ENCODE peak calls at places on chromosome 12, in ten cellular contexts. F is colonic mucosa, D is pancreas, I is fibroblast of lung, Y is tibial nerve, H is cardiac muscle cell, L is Caco-2, J is MM.1S, M is endodermal cell, V is lung. E is an unnamed sample.

GRCh38 chr12:91127751-91128150 is 16.5 kb upstream of the LUM start:
- DNase-seq in L (no peak), F (peak; percentile 40), D (no peak), I (peak; percentile 67), M (no peak), H (peak; percentile 42), Y (no peak), V (no peak), J (no peak), E (no peak)

GRCh38 chr12:76883826-76884225 is 5.0 kb upstream of the CSRP2 start:
- DNase-seq in M (peak; percentile 36), L (no peak), F (no peak), H (peak; percentile 96), I (peak; percentile 77), D (no peak), Y (peak; percentile 15), V (no peak), J (no peak), E (peak; percentile 26)

GRCh38 chr12:45244561-45245348 is 28.9 kb downstream of the ANO6 start:
- DNase-seq in M (no peak), I (no peak), Y (no peak), V (no peak), L (no peak), D (no peak), J (peak; percentile 87), H (peak; percentile 77), F (no peak), E (no peak)

GRCh38 chr12:8157484-8158198 is 826 bp downstream of the ZNF705A start:
- DNase-seq in D (no peak), V (no peak), Y (no peak), F (no peak), H (no peak), J (no peak), M (no peak), I (peak; percentile 4), L (no peak), E (no peak)

GRCh38 chr12:48350249-48351021 is at the start of gene ZNF641:
- DNase-seq in H (peak; percentile 89), F (peak; percentile 84), L (peak; percentile 87), M (peak; percentile 94), I (peak; percentile 74), Y (peak; percentile 58), D (peak; percentile 91), V (peak; percentile 83), J (peak; percentile 82), E (peak; percentile 66)

GRCh38 chr12:49098035-49098451 is 3.4 kb upstream of the DHH start:
- DNase-seq in F (peak; percentile 49), H (peak; percentile 64), Y (no peak), L (no peak), J (peak; percentile 29), M (peak; percentile 97), I (peak; percentile 10), D (peak; percentile 51), V (peak; percentile 63), E (no peak)

GRCh38 chr12:59763835-59764234 is 168.0 kb downstream of the SLC16A7 start:
- DNase-seq in D (no peak), F (no peak), V (no peak), J (no peak), H (no peak), M (no peak), Y (no peak), I (no peak), L (no peak), E (no peak)

GRCh38 chr12:79298511-79298910 is 392.3 kb downstream of the PAWR start:
- DNase-seq in V (no peak), J (no peak), L (no peak), Y (no peak), M (no peak), F (no peak), D (no peak), H (no peak), I (no peak), E (no peak)

GRCh38 chr12:123268850-123269249 is 2.8 kb downstream of the CDK2AP1 start:
- DNase-seq in I (no peak), H (no peak), J (no peak), D (no peak), F (no peak), L (no peak), V (no peak), Y (no peak), M (peak; percentile 58), E (no peak)

GRCh38 chr12:115351513-115352077 is 667.6 kb upstream of the TBX3 start:
- DNase-seq in Y (no peak), F (no peak), V (no peak), D (no peak), H (peak; percentile 86), L (no peak), M (no peak), J (no peak), I (peak; percentile 9), E (no peak)

GRCh38 chr12:121300083-121300819 is 3.7 kb upstream of the CAMKK2 start:
- DNase-seq in D (no peak), F (no peak), L (no peak), H (no peak), Y (no peak), I (no peak), V (no peak), J (no peak), M (peak; percentile 27), E (no peak)

GRCh38 chr12:47378907-47379306 is 299.1 kb upstream of the AMIGO2 start:
- DNase-seq in D (no peak), H (peak; percentile 17), I (peak; percentile 37), L (no peak), V (no peak), J (no peak), F (no peak), M (no peak), Y (no peak), E (no peak)

GRCh38 chr12:121893901-121894540 is 5.4 kb downstream of the PSMD9 start:
- DNase-seq in M (peak; percentile 87), F (peak; percentile 42), H (peak; percentile 72), D (peak; percentile 58), L (no peak), J (peak; percentile 46), V (no peak), Y (no peak), I (peak; percentile 67), E (no peak)

GRCh38 chr12:6941786-6942185 is 1.8 kb upstream of the RNU7-1 start:
- DNase-seq in F (no peak), H (no peak), Y (no peak), L (no peak), V (no peak), I (no peak), M (no peak), J (no peak), D (peak; percentile 57), E (no peak)

GRCh38 chr12:112928978-112929377 is 9.3 kb upstream of the OAS3 start:
- DNase-seq in Y (no peak), F (no peak), L (no peak), D (no peak), V (no peak), M (peak; percentile 68), J (no peak), I (no peak), H (no peak), E (no peak)
- TF ChIP-seq CTCF in Y (no peak), F (no peak), L (no peak), D (no peak), V (no peak), M (peak; percentile 54), J (no peak), I (no peak), H (peak; percentile 7), E (no peak)

GRCh38 chr12:247271-247670 is 15.4 kb downstream of the SLC6A13 start:
- DNase-seq in I (no peak), V (no peak), Y (no peak), H (no peak), J (no peak), D (no peak), M (no peak), L (no peak), F (no peak), E (no peak)
- H3K4me1 ChIP-seq in I (no peaks in the 10 kb centered on the region), V (no peaks in the 10 kb centered on the region), Y (no peaks in the 10 kb centered on the region), H (no peaks in the 10 kb centered on the region), J (no peaks in the 10 kb centered on the region), D (no peaks in the 10 kb centered on the region), M (no peaks in the 10 kb centered on the region), L (no peaks in the 10 kb centered on the region), F (no peaks in the 10 kb centered on the region), E (no peaks in the 10 kb centered on the region)

DNA sequence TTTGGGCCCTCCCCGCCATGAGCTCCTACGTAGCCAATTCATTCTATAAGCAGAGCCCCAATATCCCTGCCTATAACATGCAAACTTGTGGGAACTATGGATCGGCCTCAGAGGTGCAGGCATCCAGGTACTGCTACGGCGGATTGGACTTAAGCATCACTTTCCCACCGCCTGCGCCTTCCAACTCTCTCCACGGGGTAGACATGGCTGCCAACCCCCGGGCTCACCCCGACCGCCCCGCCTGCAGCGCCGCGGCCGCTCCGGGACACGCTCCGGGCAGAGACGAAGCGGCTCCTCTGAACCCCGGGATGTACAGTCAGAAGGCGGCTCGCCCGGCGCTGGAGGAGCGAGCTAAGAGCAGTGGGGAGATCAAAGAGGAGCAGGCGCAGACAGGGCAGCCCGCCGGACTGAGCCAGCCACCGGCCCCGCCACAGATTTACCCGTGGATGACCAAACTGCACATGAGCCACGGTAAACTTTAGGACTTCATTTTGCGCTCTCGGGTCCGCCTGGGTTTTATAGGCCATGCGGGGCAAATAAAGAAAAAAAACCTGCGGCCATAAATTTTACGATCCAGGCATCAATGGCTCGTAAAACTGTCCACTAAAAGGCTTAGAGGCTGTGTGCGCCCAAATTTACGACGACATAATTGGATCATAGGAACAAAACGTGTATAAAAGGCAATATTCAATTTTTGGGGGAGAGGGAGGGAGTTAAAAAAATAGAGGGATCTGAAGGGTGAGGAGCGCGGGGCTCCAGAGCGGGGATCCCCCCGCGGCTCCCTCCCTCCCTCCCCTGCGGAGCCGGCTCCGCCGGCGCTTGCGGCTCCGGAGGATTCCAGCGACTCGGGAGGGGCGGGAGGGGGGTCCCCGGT is 493 bp downstream of the HOXC5 start:
- DNase-seq in V (no peak), F (no peak), M (peak; percentile 78), Y (no peak), I (no peak), J (no peak), H (no peak), D (no peak), L (peak; percentile 83), E (no peak)
- H3K27me3 ChIP-seq in V (peaks cover 21% of the 10 kb centered on the region), F (peaks cover 94% of the 10 kb centered on the region), M (peaks cover 100% of the 10 kb centered on the region), Y (peaks cover 47% of the 10 kb centered on the region), I (peaks cover 36% of the 10 kb centered on the region), J (peaks cover 96% of the 10 kb centered on the region), H (peaks cover 100% of the 10 kb centered on the region), D (peaks cover 6% of the 10 kb centered on the region), L (no peaks in the 10 kb centered on the region), E (no peaks in the 10 kb centered on the region)

DNA sequence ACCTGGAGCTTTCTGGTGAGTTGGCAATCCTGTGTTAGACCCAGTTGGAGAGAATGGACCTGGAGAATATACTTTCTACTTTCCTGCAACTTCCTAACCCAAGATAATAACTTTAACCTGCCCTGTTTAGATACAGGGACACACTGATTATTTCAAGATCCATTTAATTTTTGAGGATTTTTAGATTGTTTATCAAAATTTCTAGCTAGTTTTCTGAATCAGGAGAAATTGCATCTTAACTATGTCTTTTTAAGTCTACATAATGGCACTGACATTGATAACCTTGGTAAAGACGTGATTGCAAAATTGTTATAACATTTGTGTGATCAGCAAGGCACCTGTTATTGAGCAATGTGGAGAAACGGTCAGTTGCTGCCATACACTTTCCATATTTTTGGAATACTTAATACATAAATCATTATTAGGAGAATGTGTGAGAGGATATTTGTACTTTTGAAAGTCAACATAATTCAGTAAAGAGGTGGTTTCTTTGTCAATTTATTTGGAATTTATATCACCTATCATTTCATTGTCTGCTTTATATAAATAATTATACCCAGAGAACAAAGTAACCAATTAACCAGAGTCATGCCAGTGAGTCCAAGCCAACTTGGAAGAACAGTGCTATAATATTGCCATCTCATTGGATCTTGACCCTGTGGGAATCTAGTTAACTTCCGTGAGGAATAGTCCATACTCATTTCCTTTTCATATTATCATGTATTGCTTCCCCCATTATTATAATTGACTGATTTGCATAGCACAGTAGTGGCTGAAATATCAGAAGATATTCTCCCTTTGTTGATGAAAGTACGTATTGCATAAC is 28.4 kb downstream of the NFYB start:
- DNase-seq in Y (no peak), D (no peak), F (no peak), L (no peak), J (no peak), V (no peak), I (no peak), M (no peak), H (no peak), E (no peak)
- TF ChIP-seq CTCF in Y (no peak), D (peak; percentile 12), F (peak; percentile 27), L (no peak), J (no peak), V (no peak), I (no peak), M (peak; percentile 6), H (no peak), E (no peak)